ENCODE peak calls at places on chromosomes 3 and 15, in four cellular contexts. W, F, H and K are unnamed samples.

GRCh38 chr15:74604983-74605809 is 10.4 kb upstream of the CLK3 start:
- DNase-seq in H (no peak), F (no peak), W (no peak), K (no peak)

GRCh38 chr3:66938338-66938963 is 59.7 kb upstream of the KBTBD8 start:
- DNase-seq in W (peak), F (peak), H (peak), K (peak)

GRCh38 chr15:43260011-43260615 is 6.6 kb downstream of the TGM5 start:
- DNase-seq in W (no peak), F (no peak), H (no peak), K (no peak)

GRCh38 chr3:169744332-169745054 is 20.4 kb downstream of the TERC start:
- DNase-seq in F (no peak), W (no peak), H (no peak), K (peak)

GRCh38 chr3:195458188-195458800 is 15.5 kb upstream of the ACAP2 start:
- DNase-seq in W (no peak), H (no peak), F (no peak), K (peak)

GRCh38 chr3:85161544-85161943 is 202.8 kb downstream of the CADM2 start:
- DNase-seq in F (no peak), W (no peak), H (no peak), K (peak)

GRCh38 chr3:125280966-125281365 is 68.4 kb upstream of the SLC12A8 start:
- DNase-seq in F (no peak), H (peak), W (peak), K (peak)

GRCh38 chr15:85764649-85765277 is 30.0 kb downstream of the KLHL25 start:
- DNase-seq in F (no peak), W (no peak), H (no peak), K (peak)

GRCh38 chr3:12471228-12471627 is 13.1 kb upstream of the TSEN2 start:
- DNase-seq in H (no peak), W (no peak), F (no peak), K (no peak)

GRCh38 chr3:137205394-137206060 is 247.7 kb downstream of the IL20RB start:
- DNase-seq in F (no peak), H (no peak), W (no peak), K (no peak)

GRCh38 chr3:51733859-51734571 is 27.1 kb downstream of the GRM2 start:
- DNase-seq in F (no peak), W (no peak), H (no peak), K (no peak)

GRCh38 chr3:111762535-111762934 is 96.5 kb upstream of the PHLDB2 start:
- DNase-seq in H (no peak), F (no peak), W (no peak), K (peak)

GRCh38 chr15:46413799-46414198 is 779.0 kb downstream of the SQOR start:
- DNase-seq in F (no peak), H (no peak), W (no peak), K (no peak)

GRCh38 chr3:120678331-120678845 is 3.7 kb downstream of the HGD start:
- DNase-seq in F (no peak), W (peak), H (peak), K (peak)

GRCh38 chr3:189202583-189202982 is 30.8 kb downstream of the TPRG1 start:
- DNase-seq in W (no peak), F (no peak), H (no peak), K (no peak)

GRCh38 chr3:59502806-59503205 is 453.0 kb upstream of the CFAP20DC start:
- DNase-seq in W (no peak), H (peak), F (no peak), K (peak)

GRCh38 chr15:62994975-62995730 is 47.4 kb upstream of the TPM1 start:
- DNase-seq in W (no peak), F (no peak), H (no peak), K (peak)

GRCh38 chr3:157242836-157243235 is 82.9 kb upstream of the CCNL1 start:
- DNase-seq in F (no peak), H (no peak), W (no peak), K (no peak)

GRCh38 chr3:189806171-189806951 is 175.2 kb downstream of the TP63 start:
- DNase-seq in F (no peak), H (no peak), W (peak), K (peak)

GRCh38 chr15:93800805-93801204 is 430.6 kb upstream of the MCTP2 start:
- DNase-seq in H (no peak), F (no peak), W (no peak), K (no peak)

GRCh38 chr3:22245122-22245521 is 494.1 kb upstream of the ZNF385D start:
- DNase-seq in W (no peak), F (no peak), H (peak), K (peak)

GRCh38 chr3:137293086-137293485 is 335.3 kb downstream of the IL20RB start:
- DNase-seq in F (no peak), H (no peak), W (no peak), K (no peak)

GRCh38 chr15:84823580-84823878 is 6.4 kb downstream of the ALPK3 start:
- DNase-seq in F (no peak), H (no peak), W (no peak), K (no peak)

GRCh38 chr3:43759297-43759782 is 68.6 kb downstream of the ABHD5 start:
- DNase-seq in F (no peak), H (no peak), W (no peak), K (peak)

GRCh38 chr15:70016511-70016994 is 81.2 kb downstream of the TLE3 start:
- DNase-seq in H (no peak), F (no peak), W (no peak), K (no peak)

GRCh38 chr3:32093204-32093603 is 13.2 kb upstream of the GPD1L start:
- DNase-seq in F (no peak), H (no peak), W (no peak), K (no peak)

GRCh38 chr15:70125605-70126004 is 27.9 kb upstream of the TLE3 start:
- DNase-seq in H (no peak), F (no peak), W (no peak), K (no peak)